ENCODE peak calls at places on chromosomes 2 and 18, in six cellular contexts. B, L, P, I, S and V are unnamed samples.

GRCh38 chr2:209536363-209536762 is 112.5 kb downstream of the MAP2 start:
- DNase-seq in P (no peak), B (no peak), I (no peak), S (no peak), L (no peak), V (no peak)

GRCh38 chr18:79554321-79554720 is 125.3 kb upstream of the CTDP1 start:
- DNase-seq in P (no peak), B (no peak), S (no peak), L (no peak), I (no peak), V (no peak)

GRCh38 chr2:65416945-65417344 is 15.5 kb downstream of the SPRED2 start:
- DNase-seq in P (no peak), S (no peak), I (no peak), B (peak; percentile 83), L (no peak), V (no peak)

GRCh38 chr2:128325665-128326181 is 7.1 kb upstream of the HS6ST1 start:
- DNase-seq in I (peak; percentile 84), L (no peak), S (no peak), B (no peak), P (no peak), V (peak; percentile 83)

GRCh38 chr2:187917535-187917934 is 363.3 kb upstream of the TFPI start:
- DNase-seq in B (no peak), L (no peak), P (no peak), I (no peak), S (no peak), V (no peak)

GRCh38 chr2:232129483-232129882 is 168.0 kb downstream of the DIS3L2 start:
- DNase-seq in I (no peak), P (no peak), B (no peak), S (no peak), L (no peak), V (peak; percentile 49)

GRCh38 chr18:76994086-76994654 is 138.4 kb downstream of the MBP start:
- DNase-seq in S (no peak), I (no peak), B (no peak), L (no peak), P (no peak), V (no peak)

GRCh38 chr2:100997509-100998234 is 4.4 kb upstream of the RPL31 start:
- DNase-seq in I (no peak), P (no peak), S (no peak), B (no peak), L (no peak), V (no peak)

GRCh38 chr2:26696352-26696816 is 3.9 kb downstream of the KCNK3 start:
- DNase-seq in B (no peak), I (no peak), S (no peak), L (no peak), P (peak; percentile 42), V (no peak)

GRCh38 chr18:32548688-32549087 is 78.0 kb upstream of the GAREM1 start:
- DNase-seq in S (no peak), L (no peak), P (no peak), B (no peak), I (no peak), V (no peak)

GRCh38 chr2:23826079-23826478 is 100.8 kb downstream of the ATAD2B start:
- DNase-seq in B (no peak), S (no peak), I (no peak), L (no peak), P (no peak), V (no peak)

GRCh38 chr2:170156592-170156991 is 21.4 kb upstream of the MYO3B start:
- DNase-seq in B (no peak), L (no peak), S (no peak), P (no peak), I (no peak), V (no peak)

GRCh38 chr2:215931256-215931903 is 82.0 kb downstream of the MREG start:
- DNase-seq in B (peak; percentile 55), L (peak; percentile 32), P (no peak), I (peak; percentile 60), S (peak; percentile 68), V (peak; percentile 55)

GRCh38 chr2:200380139-200380561 is 73.7 kb downstream of the SPATS2L start:
- DNase-seq in I (no peak), P (no peak), L (no peak), S (no peak), B (no peak), V (no peak)

GRCh38 chr18:37457337-37457736 is 108.3 kb downstream of the CELF4 start:
- DNase-seq in P (no peak), B (no peak), S (no peak), L (no peak), I (no peak), V (no peak)

GRCh38 chr2:191189112-191189635 is 38.4 kb upstream of the STAT4 start:
- DNase-seq in B (no peak), S (no peak), P (no peak), I (no peak), L (no peak), V (no peak)

GRCh38 chr2:101012706-101013181 is 10.7 kb downstream of the RPL31 start:
- DNase-seq in B (peak; percentile 32), P (no peak), L (peak; percentile 24), S (no peak), I (no peak), V (no peak)

GRCh38 chr2:31213063-31213882 is 4.0 kb downstream of the CAPN14 start:
- DNase-seq in L (no peak), P (no peak), I (no peak), B (no peak), S (no peak), V (no peak)

GRCh38 chr18:30103881-30104280 is 938.7 kb downstream of the DSC3 start:
- DNase-seq in I (no peak), P (no peak), B (no peak), L (no peak), S (no peak), V (no peak)

GRCh38 chr2:150625300-150625699 is 137.8 kb upstream of the RND3 start:
- DNase-seq in S (no peak), P (no peak), L (no peak), I (no peak), B (no peak), V (no peak)

GRCh38 chr2:205682239-205683021 is at the start of gene NRP2:
- DNase-seq in S (peak; percentile 74), I (peak; percentile 66), B (peak; percentile 91), L (peak; percentile 25), P (no peak), V (peak; percentile 86)

GRCh38 chr2:203909192-203909945 is 27.2 kb upstream of the ICOS start:
- DNase-seq in S (no peak), P (peak; percentile 55), B (peak; percentile 38), I (no peak), L (no peak), V (no peak)

GRCh38 chr2:67733517-67733916 is 329.3 kb downstream of the C1D start:
- DNase-seq in B (peak; percentile 17), S (peak; percentile 18), I (peak; percentile 49), L (no peak), P (no peak), V (no peak)

GRCh38 chr2:144516981-144517824 is 2.7 kb downstream of the ZEB2 start:
- DNase-seq in I (no peak), L (peak; percentile 25), S (peak; percentile 80), P (peak; percentile 79), B (peak; percentile 70), V (peak; percentile 63)